ENCODE peak calls at places on chromosomes 4 and X, in six cellular contexts. L is stimulated activated CD4-positive, alpha-beta T cell treated with anti-CD3 and anti-CD28 coated beads, Interleukin-12 subunit alpha, Interleukin-12 subunit beta, amount 100 ng/mL, for 48 hours; Y is activated CD4-positive, CD25-positive, alpha-beta regulatory T cell treated with anti-CD3 and anti-CD28 coated beads, Interleukin-2, amount 50 U/mL, for 72 hours; H is NCI-H2081 treated with DMSO at 0.1 percent for 48 hours; D is H54; K is right atrium auricular region. B is an unnamed sample.

GRCh38 chr4:21769404-21770147 is 179.0 kb downstream of the KCNIP4 start:
- DNase-seq in L (no peak), Y (no peak), H (no peak), K (no peak), D (no peak), B (no peak)

GRCh38 chrX:151183912-151184565 is 7.7 kb downstream of the GPR50 start:
- DNase-seq in D (no peak), L (no peak), Y (no peak), H (no peak), K (no peak), B (no peak)

GRCh38 chr4:64271601-64272081 is 137.6 kb downstream of the TECRL start:
- DNase-seq in L (no peak), K (peak; percentile 64), Y (no peak), H (no peak), D (peak; percentile 1), B (no peak)

GRCh38 chrX:41335590-41336331 is 1.8 kb downstream of the DDX3X start:
- DNase-seq in K (no peak), Y (no peak), L (no peak), D (no peak), H (no peak), B (no peak)

GRCh38 chr4:170109586-170110289 is 20.0 kb upstream of the AADAT start:
- DNase-seq in L (no peak), D (no peak), Y (no peak), H (no peak), K (no peak), B (no peak)

GRCh38 chrX:10296581-10296980 is 139.8 kb downstream of the CLCN4 start:
- DNase-seq in H (no peak), Y (no peak), D (no peak), L (no peak), K (no peak), B (no peak)

GRCh38 chr4:48944659-48945290 is 38.2 kb upstream of the OCIAD2 start:
- DNase-seq in D (no peak), Y (peak; percentile 53), L (peak; percentile 62), K (no peak), H (no peak), B (no peak)

GRCh38 chrX:50168305-50168704 is 32.5 kb downstream of the AKAP4 start:
- DNase-seq in Y (no peak), L (no peak), H (no peak), D (no peak), K (no peak), B (no peak)

GRCh38 chr4:85556293-85556692 is 81.3 kb downstream of the ARHGAP24 start:
- DNase-seq in D (no peak), L (no peak), Y (no peak), K (no peak), H (no peak), B (no peak)

GRCh38 chrX:103215037-103215767 is at the start of gene BEX4:
- DNase-seq in D (no peak), Y (peak; percentile 80), H (peak; percentile 21), L (peak; percentile 67), K (peak; percentile 84), B (peak; percentile 81)

GRCh38 chr4:154491731-154492249 is at the start of gene DCHS2:
- DNase-seq in L (no peak), D (no peak), Y (peak; percentile 31), K (no peak), H (no peak), B (no peak)

GRCh38 chr4:6956087-6956433 is 46.4 kb downstream of the TBC1D14 start:
- DNase-seq in D (no peak), Y (no peak), K (no peak), L (no peak), H (no peak), B (no peak)

GRCh38 chr4:3612934-3613333 is 80.7 kb upstream of the LRPAP1 start:
- DNase-seq in Y (no peak), D (no peak), H (no peak), L (no peak), K (no peak), B (no peak)

GRCh38 chr4:157304769-157305168 is 84.2 kb downstream of the GRIA2 start:
- DNase-seq in L (no peak), Y (no peak), H (no peak), D (no peak), K (no peak), B (no peak)

GRCh38 chr4:131499139-131499873 is 1649.8 kb upstream of the PCDH10 start:
- DNase-seq in H (no peak), D (peak; percentile 1), Y (no peak), L (no peak), K (no peak), B (no peak)

GRCh38 chr4:25865586-25865985 is 2.8 kb upstream of the SEL1L3 start:
- DNase-seq in K (no peak), D (peak; percentile 82), H (no peak), L (no peak), Y (no peak), B (no peak)

GRCh38 chr4:129231907-129232626 is 136.1 kb downstream of the C4orf33 start:
- DNase-seq in H (no peak), K (no peak), L (no peak), D (no peak), Y (no peak), B (no peak)

GRCh38 chr4:56619160-56619559 is 61.9 kb downstream of the HOPX start:
- DNase-seq in Y (no peak), K (no peak), D (no peak), H (no peak), L (no peak), B (no peak)

GRCh38 chr4:67161311-67161710 is 384.0 kb downstream of the CENPC start:
- DNase-seq in L (no peak), D (no peak), H (no peak), Y (no peak), K (no peak), B (no peak)

GRCh38 chr4:155005395-155006087 is 202.9 kb upstream of the NPY2R start:
- DNase-seq in H (no peak), K (no peak), L (no peak), D (peak; percentile 16), Y (no peak), B (no peak)

GRCh38 chrX:111467896-111468295 is 43.5 kb upstream of the SERTM2 start:
- DNase-seq in L (no peak), D (no peak), Y (no peak), H (no peak), K (no peak), B (no peak)

GRCh38 chr4:140268441-140268840 is 105.0 kb upstream of the SCOC start:
- DNase-seq in D (no peak), L (no peak), K (no peak), Y (no peak), H (no peak), B (no peak)

GRCh38 chr4:152515678-152516077 is 20.2 kb downstream of the FBXW7 start:
- DNase-seq in D (peak; percentile 8), K (no peak), L (no peak), Y (no peak), H (no peak), B (no peak)

GRCh38 chrX:108167211-108167872 is 75.8 kb downstream of the ATG4A start:
- DNase-seq in H (no peak), D (no peak), K (no peak), Y (no peak), L (no peak), B (no peak)

B was measured in coronary artery.